ENCODE peak calls at places on chromosomes 1 and 21, in eight cellular contexts. J is GM23338, G is progenitor cell of endocrine pancreas, P is left ventricle myocardium inferior, O is fibroblast of pulmonary artery, F is GM10248, V is hepatocyte, I is A549. Q is an unnamed sample.

GRCh38 chr1:107670397-107670796 is 294.6 kb downstream of the VAV3 start:
- DNase-seq in I (no peak), J (no peak), O (no peak), V (no peak), P (no peak), F (no peak), G (no peak), Q (no peak)

GRCh38 chr1:56389813-56390539 is 189.4 kb downstream of the PLPP3 start:
- DNase-seq in O (no peak), V (no peak), G (no peak), J (peak), I (no peak), F (no peak), P (no peak), Q (no peak)

GRCh38 chr1:77824083-77824482 is 44.6 kb downstream of the MIGA1 start:
- DNase-seq in G (no peak), P (no peak), V (no peak), F (no peak), I (no peak), O (peak), J (peak), Q (no peak)

GRCh38 chr1:248853668-248854375 is 5.1 kb downstream of the ZNF692 start:
- DNase-seq in J (no peak), O (no peak), G (no peak), V (no peak), F (no peak), I (no peak), P (no peak), Q (no peak)

GRCh38 chr21:35606136-35606535 is 454.2 kb downstream of the SETD4 start:
- DNase-seq in O (no peak), V (no peak), P (no peak), I (no peak), G (no peak), J (no peak), F (no peak), Q (no peak)

GRCh38 chr1:226872455-226872854 is 2.0 kb downstream of the PSEN2 start:
- DNase-seq in O (peak), J (no peak), I (no peak), F (no peak), G (no peak), V (peak), P (no peak), Q (no peak)

GRCh38 chr1:229273507-229274232 is 2.8 kb downstream of the RAB4A start:
- DNase-seq in F (no peak), P (no peak), O (no peak), I (no peak), V (peak), G (no peak), J (no peak), Q (no peak)

GRCh38 chr1:193355179-193355578 is 168.8 kb upstream of the B3GALT2 start:
- DNase-seq in O (peak), G (no peak), J (no peak), V (peak), I (peak), P (no peak), F (no peak), Q (no peak)

GRCh38 chr1:18191037-18191867 is 83.7 kb downstream of the IGSF21 start:
- DNase-seq in O (no peak), J (no peak), F (no peak), G (no peak), P (no peak), V (no peak), I (no peak), Q (no peak)

GRCh38 chr1:44512313-44512885 is 107.3 kb downstream of the RNF220 start:
- DNase-seq in F (no peak), J (no peak), O (no peak), P (no peak), V (no peak), I (no peak), G (no peak), Q (no peak)

GRCh38 chr1:61450454-61451213 is 274.3 kb downstream of the TM2D1 start:
- DNase-seq in J (no peak), O (peak), V (peak), G (no peak), F (no peak), P (peak), I (peak), Q (no peak)

GRCh38 chr1:211334986-211335385 is 8.4 kb downstream of the TRAF5 start:
- DNase-seq in P (no peak), G (no peak), J (no peak), F (no peak), I (no peak), O (no peak), V (no peak), Q (no peak)

GRCh38 chr1:218492840-218493239 is 147.7 kb downstream of the TGFB2 start:
- DNase-seq in F (no peak), I (no peak), J (no peak), V (no peak), G (no peak), O (no peak), P (no peak), Q (no peak)

GRCh38 chr21:45859041-45859761 is 122.4 kb upstream of the COL6A1 start:
- DNase-seq in O (no peak), J (no peak), G (no peak), V (no peak), P (no peak), F (no peak), I (no peak), Q (no peak)

GRCh38 chr1:31959941-31960340 is 21.8 kb upstream of the PTP4A2 start:
- DNase-seq in F (no peak), V (no peak), P (no peak), J (no peak), I (no peak), G (no peak), O (no peak), Q (no peak)

GRCh38 chr1:225840223-225840610 is 30.3 kb downstream of the EPHX1 start:
- DNase-seq in G (no peak), J (no peak), P (no peak), I (no peak), F (no peak), V (no peak), O (no peak), Q (peak)

GRCh38 chr1:186609183-186609582 is 71.0 kb downstream of the PTGS2 start:
- DNase-seq in O (no peak), J (no peak), V (no peak), P (no peak), G (no peak), I (no peak), F (no peak), Q (no peak)

DNA sequence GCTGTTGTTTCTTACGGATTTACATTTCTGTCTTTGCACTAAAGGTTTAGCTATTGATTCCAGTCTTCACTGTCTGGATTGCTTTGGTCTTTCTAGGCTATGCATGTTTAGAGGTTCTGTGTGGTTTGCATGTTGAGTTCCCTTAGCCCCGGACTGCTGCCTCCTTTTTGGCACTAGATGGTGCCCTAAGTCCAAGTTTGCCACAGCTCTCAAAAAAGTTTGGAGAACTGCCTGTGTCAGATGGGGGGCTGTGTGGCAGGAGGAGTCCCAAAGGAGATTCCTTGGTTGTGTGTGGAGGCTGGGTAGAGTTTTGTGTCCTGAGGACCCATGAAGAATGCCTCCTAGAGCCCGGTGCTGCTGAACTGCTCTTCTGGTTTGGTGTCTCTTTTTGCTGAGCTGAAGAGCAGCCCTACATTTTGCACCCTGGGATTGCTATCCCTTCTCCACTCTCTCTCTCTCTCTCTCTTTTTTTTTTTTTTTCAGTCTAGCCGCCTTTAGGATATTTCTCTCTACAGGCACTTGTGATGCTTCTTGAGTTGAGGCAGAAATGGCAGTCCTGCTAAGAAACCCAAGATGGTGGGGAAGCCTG is 74.4 kb downstream of the PTGS2 start:
- DNase-seq in J (peak), V (peak), F (peak), P (no peak), O (peak), G (peak), I (no peak), Q (no peak)
- TF ChIP-seq CTCF in J (peak), V (peak), F (peak), P (peak), O (peak), G (peak), I (peak), Q (peak)

GRCh38 chr1:151282883-151283725 is 1.0 kb downstream of the ZNF687 start:
- DNase-seq in O (no peak), G (peak), I (peak), P (peak), V (peak), J (peak), F (peak), Q (peak)

GRCh38 chr1:151284013-151284577 is 2.0 kb downstream of the ZNF687 start:
- DNase-seq in I (no peak), O (no peak), P (no peak), J (no peak), F (no peak), G (no peak), V (no peak), Q (no peak)

GRCh38 chr1:151281225-151281968 is 702 bp upstream of the ZNF687 start:
- DNase-seq in P (peak), V (peak), O (peak), I (peak), J (peak), F (peak), G (peak), Q (peak)

GRCh38 chr1:151286619-151287340 is 4.7 kb downstream of the ZNF687 start:
- DNase-seq in J (no peak), O (no peak), F (no peak), I (no peak), P (no peak), V (no peak), G (no peak), Q (no peak)

GRCh38 chr1:151281969-151282882 is at the start of gene ZNF687:
- DNase-seq in J (peak), V (peak), O (peak), P (peak), G (peak), F (peak), I (peak), Q (peak)
- TF ChIP-seq CTCF in J (no peak), V (no peak), O (no peak), P (no peak), G (no peak), F (no peak), I (no peak), Q (no peak)

GRCh38 chr1:33430751-33431593 is at the start of gene PHC2:
- DNase-seq in F (peak), P (peak), I (peak), O (peak), V (peak), J (peak), G (peak), Q (peak)
- TF ChIP-seq CTCF in F (peak), P (peak), I (no peak), O (no peak), V (peak), J (no peak), G (peak), Q (peak)

GRCh38 chr21:41653944-41654625 is 112.8 kb downstream of the RIPK4 start:
- DNase-seq in G (no peak), P (no peak), F (no peak), V (no peak), O (peak), J (no peak), I (no peak), Q (no peak)

GRCh38 chr21:41653243-41653943 is 113.5 kb downstream of the RIPK4 start:
- DNase-seq in G (no peak), P (no peak), F (no peak), I (no peak), J (no peak), O (no peak), V (no peak), Q (peak)

GRCh38 chr21:41650526-41651145 is 116.2 kb downstream of the RIPK4 start:
- DNase-seq in J (no peak), G (no peak), I (no peak), V (no peak), O (no peak), P (no peak), F (no peak), Q (no peak)

GRCh38 chr21:41651396-41651795 is 115.5 kb downstream of the RIPK4 start:
- DNase-seq in J (no peak), F (no peak), P (no peak), O (no peak), I (no peak), V (no peak), G (no peak), Q (no peak)

DNA sequence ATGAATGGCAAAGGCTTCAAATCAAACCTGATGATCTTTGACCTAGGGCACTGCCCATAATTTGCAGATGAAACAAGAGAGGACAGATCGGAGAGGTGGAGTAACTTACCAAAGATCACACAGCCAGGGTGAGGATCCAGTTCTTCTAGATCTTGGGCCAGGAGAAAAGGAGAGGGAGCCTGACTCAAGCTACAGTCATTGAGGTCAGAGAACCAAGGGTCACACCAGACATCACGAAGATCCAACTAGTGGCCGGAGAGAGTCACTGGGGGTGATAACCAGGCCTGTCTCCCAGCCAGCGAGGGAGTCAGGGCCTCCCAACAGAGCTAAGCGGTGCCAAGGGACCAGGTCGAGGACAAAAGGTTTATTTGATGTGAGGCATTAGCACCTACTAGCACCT is 115.0 kb downstream of the RIPK4 start:
- DNase-seq in J (no peak), O (no peak), F (no peak), I (no peak), G (no peak), P (no peak), V (no peak), Q (no peak)
- TF ChIP-seq CTCF in J (peak), O (no peak), F (no peak), I (no peak), G (no peak), P (no peak), V (no peak), Q (no peak)

GRCh38 chr21:39456665-39457064 is 4.9 kb downstream of the SH3BGR start:
- DNase-seq in J (peak), V (no peak), G (no peak), O (peak), P (no peak), F (no peak), I (peak), Q (no peak)
- TF ChIP-seq CTCF in J (peak), V (peak), G (peak), O (peak), P (peak), F (no peak), I (no peak), Q (no peak)

DNA sequence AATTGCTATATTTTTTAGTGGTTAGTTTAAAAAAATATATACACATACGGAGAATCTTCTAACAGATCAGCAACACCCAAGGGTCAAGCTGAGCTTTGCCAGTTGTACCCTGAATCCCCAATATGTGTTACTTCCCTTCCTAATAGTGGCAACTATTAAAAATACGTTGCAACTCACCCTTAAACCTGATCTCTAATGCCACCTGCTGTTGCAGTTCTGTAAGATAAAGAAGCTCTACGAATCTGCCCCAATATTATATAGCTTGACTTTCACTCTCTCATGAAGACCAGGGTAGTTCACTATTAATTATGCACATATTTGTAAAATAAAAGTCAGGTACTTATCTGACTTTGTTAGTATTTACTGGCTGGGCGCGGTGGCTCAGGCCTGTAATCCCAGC is 58.4 kb downstream of the ASH1L start:
- DNase-seq in J (peak), G (no peak), V (peak), I (peak), P (no peak), F (peak), O (peak), Q (no peak)
- TF ChIP-seq CTCF in J (peak), G (peak), V (peak), I (peak), P (peak), F (peak), O (peak), Q (no peak)

GRCh38 chr1:158675563-158675962 is 11.0 kb downstream of the SPTA1 start:
- DNase-seq in V (no peak), I (no peak), J (no peak), G (no peak), F (no peak), O (peak), P (no peak), Q (no peak)

GRCh38 chr1:158679289-158679688 is 7.2 kb downstream of the SPTA1 start:
- DNase-seq in I (no peak), G (no peak), O (no peak), P (no peak), J (no peak), V (no peak), F (no peak), Q (no peak)

GRCh38 chr1:158674302-158674701 is 12.2 kb downstream of the SPTA1 start:
- DNase-seq in O (no peak), F (no peak), I (no peak), G (no peak), P (no peak), V (no peak), J (no peak), Q (no peak)
- TF ChIP-seq CTCF in O (no peak), F (no peak), I (no peak), G (no peak), P (no peak), V (no peak), J (no peak), Q (no peak)

DNA sequence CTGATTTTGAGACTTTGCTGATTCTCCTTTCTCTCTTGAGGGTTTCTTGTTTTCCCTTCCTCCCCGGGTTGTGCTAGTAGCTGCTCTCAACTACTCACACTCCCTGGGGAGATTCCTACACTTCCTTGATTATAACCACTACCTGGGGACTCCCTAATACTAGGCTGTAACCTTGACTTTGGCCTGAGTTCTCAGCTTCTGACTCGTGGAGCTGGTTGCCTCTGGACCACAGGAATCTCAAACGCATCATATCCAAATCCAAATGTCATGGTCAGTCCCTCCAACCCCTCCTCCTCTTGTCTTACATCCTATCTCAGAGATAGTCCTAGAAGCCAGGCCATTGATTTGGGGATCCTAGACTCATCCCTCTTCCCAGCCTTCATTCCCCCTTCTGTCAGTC is 12.0 kb downstream of the MOV10 start:
- DNase-seq in J (no peak), F (no peak), P (no peak), G (no peak), V (no peak), I (no peak), O (no peak), Q (no peak)
- TF ChIP-seq CTCF in J (no peak), F (no peak), P (no peak), G (no peak), V (no peak), I (no peak), O (no peak), Q (no peak)

Q was measured in dorsolateral prefrontal cortex.